ENCODE peak calls at places on chromosome 15, in ten cellular contexts. O, N, P, D, X, Y, Z, M, R and E are unnamed samples.

GRCh38 chr15:57527382-57528091 is 64.2 kb upstream of the MYZAP start:
- DNase-seq in P (peak; percentile 52), X (no peak), O (no peak), Z (peak; percentile 89), N (no peak), D (no peak), Y (peak; percentile 75), M (no peak), R (no peak), E (peak; percentile 71)

GRCh38 chr15:69593981-69594966 is 141.7 kb downstream of the RPLP1 start:
- DNase-seq in Z (peak; percentile 98), M (peak; percentile 90), P (peak; percentile 92), N (peak; percentile 39), R (no peak), Y (peak; percentile 65), D (peak; percentile 90), O (peak; percentile 87), X (peak; percentile 92), E (peak; percentile 58)

GRCh38 chr15:28895566-28895965 is 9.8 kb downstream of the APBA2 start:
- DNase-seq in Y (no peak), Z (no peak), R (no peak), P (no peak), O (no peak), D (no peak), N (no peak), X (no peak), M (no peak), E (no peak)

GRCh38 chr15:50675524-50676144 is 11.0 kb downstream of the TRPM7 start:
- DNase-seq in R (no peak), X (no peak), M (no peak), Y (no peak), N (no peak), O (no peak), P (no peak), D (no peak), Z (peak; percentile 52), E (no peak)

GRCh38 chr15:62344806-62345539 is 179.9 kb upstream of the C2CD4B start:
- DNase-seq in X (peak; percentile 75), O (peak; percentile 64), D (no peak), N (no peak), R (no peak), Y (peak; percentile 67), P (peak; percentile 80), Z (peak; percentile 91), M (peak; percentile 73), E (no peak)

GRCh38 chr15:28876845-28877185 is 9.0 kb upstream of the APBA2 start:
- DNase-seq in D (no peak), Y (no peak), N (no peak), X (no peak), O (no peak), Z (no peak), P (no peak), M (no peak), R (no peak), E (no peak)

GRCh38 chr15:68653031-68653635 is 74.3 kb downstream of the CORO2B start:
- DNase-seq in P (no peak), N (peak; percentile 8), O (no peak), D (peak; percentile 31), M (no peak), Z (no peak), X (no peak), Y (no peak), R (no peak), E (peak; percentile 28)

GRCh38 chr15:98855815-98856539 is 151.6 kb downstream of the PGPEP1L start:
- DNase-seq in N (no peak), D (no peak), O (no peak), R (no peak), Y (peak; percentile 67), M (no peak), X (no peak), P (no peak), Z (peak; percentile 63), E (no peak)

GRCh38 chr15:93997071-93997658 is 234.2 kb upstream of the MCTP2 start:
- DNase-seq in D (no peak), Z (peak; percentile 28), O (no peak), X (no peak), M (no peak), Y (no peak), P (no peak), R (no peak), N (no peak), E (no peak)

DNA sequence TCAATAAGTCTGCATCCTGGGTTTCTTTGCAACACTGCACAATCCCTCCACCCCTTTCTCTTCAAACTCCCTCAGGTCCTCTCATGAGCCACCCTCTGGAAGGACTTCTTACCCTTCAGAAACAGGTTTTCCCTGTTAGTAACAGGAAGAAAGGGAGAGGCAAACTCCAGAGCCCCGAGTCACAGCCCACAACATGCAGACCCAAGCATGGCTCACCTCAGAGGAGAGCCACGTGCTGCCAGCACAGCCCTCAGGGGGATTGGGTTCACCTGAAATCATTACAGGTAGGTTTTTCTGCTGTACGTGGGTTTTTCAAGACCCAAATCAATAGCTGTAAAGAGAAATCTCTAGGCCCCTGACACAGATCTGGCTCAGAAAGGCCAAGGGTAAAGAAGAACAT is 359.7 kb upstream of the ATP10A start:
- DNase-seq in X (no peak), Y (no peak), Z (no peak), R (no peak), M (no peak), P (no peak), N (no peak), D (no peak), O (no peak), E (no peak)
- H3K9me3 ChIP-seq in X (peaks cover under 1% of the 10 kb centered on the region), Y (no peaks in the 10 kb centered on the region), Z (no peaks in the 10 kb centered on the region), R (no peaks in the 10 kb centered on the region), M (no peaks in the 10 kb centered on the region), P (no peaks in the 10 kb centered on the region), N (no peaks in the 10 kb centered on the region), D (no peaks in the 10 kb centered on the region), O (peaks cover 4% of the 10 kb centered on the region), E (no peaks in the 10 kb centered on the region)

GRCh38 chr15:73681856-73682596 is 2.2 kb upstream of the CD276 start:
- DNase-seq in O (no peak), D (no peak), P (no peak), Z (no peak), M (no peak), N (no peak), X (no peak), Y (no peak), R (no peak), E (no peak)

GRCh38 chr15:73682597-73683090 is 1.5 kb upstream of the CD276 start:
- DNase-seq in N (no peak), Z (no peak), O (no peak), M (no peak), D (no peak), R (no peak), Y (peak; percentile 58), P (no peak), X (no peak), E (no peak)

GRCh38 chr15:73685561-73685960 is 1.4 kb downstream of the CD276 start:
- DNase-seq in Y (no peak), D (no peak), O (no peak), P (no peak), Z (no peak), R (no peak), M (no peak), N (no peak), X (no peak), E (no peak)

GRCh38 chr15:73683257-73683623 is 943 bp upstream of the CD276 start:
- DNase-seq in M (no peak), R (no peak), Z (no peak), D (no peak), N (no peak), P (no peak), Y (no peak), X (no peak), O (no peak), E (no peak)

GRCh38 chr15:73683624-73684536 is at the start of gene CD276:
- DNase-seq in R (no peak), M (peak; percentile 73), P (peak; percentile 82), O (peak; percentile 81), D (peak; percentile 61), X (peak; percentile 80), N (peak; percentile 75), Y (peak; percentile 90), Z (peak; percentile 47), E (peak; percentile 87)
- TF ChIP-seq POLR2A in R (no peak), M (no peak), P (no peak), O (no peak), D (no peak), X (no peak), N (peak; percentile 44), Y (peak; percentile 87), Z (peak; percentile 34), E (no peak)

DNA sequence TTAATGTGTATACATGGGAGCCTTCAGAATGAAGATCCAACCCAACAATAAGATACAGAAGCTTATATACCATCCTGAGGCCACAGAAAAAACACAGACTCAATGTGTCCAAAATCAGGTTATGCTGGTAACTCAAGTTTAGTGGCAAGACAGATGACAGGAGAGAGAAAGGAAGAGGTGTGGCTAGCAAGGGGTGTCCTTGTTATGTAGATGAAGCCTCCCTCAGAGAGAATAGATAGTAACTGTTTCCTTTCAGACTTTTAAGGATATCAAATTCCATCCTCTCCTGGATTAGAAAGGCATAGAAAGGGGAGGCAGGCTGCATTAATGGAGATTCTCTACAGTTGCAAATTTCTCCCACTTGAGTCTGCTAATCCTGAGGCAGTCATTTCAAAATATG is 447.4 kb downstream of the GABRB3 start:
- DNase-seq in O (no peak), R (no peak), Y (no peak), Z (no peak), X (no peak), D (no peak), M (no peak), N (no peak), P (no peak), E (no peak)
- H3K9me3 ChIP-seq in O (no peaks in the 10 kb centered on the region), R (no peaks in the 10 kb centered on the region), Y (no peaks in the 10 kb centered on the region), Z (no peaks in the 10 kb centered on the region), X (no peaks in the 10 kb centered on the region), D (no peaks in the 10 kb centered on the region), M (no peaks in the 10 kb centered on the region), N (no peaks in the 10 kb centered on the region), P (no peaks in the 10 kb centered on the region), E (no peaks in the 10 kb centered on the region)

GRCh38 chr15:96087180-96087886 is 243.2 kb upstream of the NR2F2 start:
- DNase-seq in R (peak; percentile 57), O (no peak), P (no peak), M (no peak), D (no peak), X (no peak), N (no peak), Z (no peak), Y (no peak), E (no peak)

GRCh38 chr15:96088592-96088991 is 241.9 kb upstream of the NR2F2 start:
- DNase-seq in R (no peak), Y (no peak), N (no peak), D (no peak), M (no peak), O (no peak), P (no peak), X (no peak), Z (no peak), E (no peak)

GRCh38 chr15:96089396-96090058 is 241.0 kb upstream of the NR2F2 start:
- DNase-seq in P (no peak), D (no peak), X (no peak), N (no peak), M (no peak), Y (no peak), O (no peak), R (peak; percentile 53), Z (no peak), E (no peak)

DNA sequence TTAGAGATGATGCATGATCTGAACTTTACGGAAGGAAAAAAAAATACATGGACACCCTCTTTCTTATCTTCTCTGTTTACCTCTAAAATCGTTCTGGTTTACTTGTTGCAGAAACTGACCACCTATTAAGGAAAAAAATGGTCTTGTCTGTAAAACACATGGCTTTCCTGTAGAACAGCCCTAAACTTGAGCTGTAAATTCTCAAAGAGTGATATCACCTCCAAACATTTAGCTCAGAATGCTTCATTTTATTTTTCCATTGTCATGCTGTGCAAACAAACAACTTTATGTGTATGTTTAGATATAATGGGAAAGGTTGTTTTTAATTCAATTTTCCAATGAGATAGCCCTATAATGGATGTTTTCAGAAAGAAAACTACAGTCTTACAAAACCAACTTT is 237.4 kb upstream of the NR2F2 start:
- DNase-seq in P (no peak), Z (no peak), R (no peak), X (no peak), D (no peak), O (no peak), N (no peak), Y (no peak), M (no peak), E (no peak)
- TF ChIP-seq POLR2A in P (no peak), Z (no peak), R (no peak), X (no peak), D (no peak), O (no peak), N (no peak), Y (no peak), M (no peak), E (no peak)